ENCODE peak calls at places on chromosome 14, in five cellular contexts. One of them, this sample, is unnamed.

GRCh38 chr14:102775855-102776760 is 1.1 kb upstream of the TRAF3 start:
- ATAC-seq in psoas muscle: peak; percentile 57
- ATAC-seq in lower lobe of right lung: peak; percentile 50
- ATAC-seq in body of pancreas: no peak
- ATAC-seq in esophagus mucosa: peak; percentile 48
- ATAC-seq in this sample: peak; percentile 10

GRCh38 chr14:94946244-94946643 is 176.3 kb upstream of the GSC start:
- ATAC-seq in lower lobe of right lung: no peak
- ATAC-seq in psoas muscle: no peak
- ATAC-seq in esophagus mucosa: no peak
- ATAC-seq in body of pancreas: no peak
- ATAC-seq in this sample: peak; percentile 73

GRCh38 chr14:89184952-89185351 is 232.1 kb downstream of the FOXN3 start:
- ATAC-seq in psoas muscle: peak; percentile 46
- ATAC-seq in lower lobe of right lung: no peak
- ATAC-seq in body of pancreas: no peak
- ATAC-seq in esophagus mucosa: no peak
- ATAC-seq in this sample: no peak

GRCh38 chr14:68786491-68787234 is 6.2 kb downstream of the ZFP36L1 start:
- ATAC-seq in esophagus mucosa: peak; percentile 18
- ATAC-seq in body of pancreas: no peak
- ATAC-seq in lower lobe of right lung: peak; percentile 3
- ATAC-seq in psoas muscle: peak; percentile 24
- ATAC-seq in this sample: no peak

GRCh38 chr14:84969501-84969900 is 560.4 kb upstream of the FLRT2 start:
- ATAC-seq in body of pancreas: no peak
- ATAC-seq in lower lobe of right lung: no peak
- ATAC-seq in esophagus mucosa: no peak
- ATAC-seq in psoas muscle: no peak
- ATAC-seq in this sample: no peak

GRCh38 chr14:50676814-50677516 is 8.9 kb upstream of the SAV1 start:
- ATAC-seq in lower lobe of right lung: no peak
- ATAC-seq in esophagus mucosa: no peak
- ATAC-seq in psoas muscle: no peak
- ATAC-seq in body of pancreas: no peak
- ATAC-seq in this sample: no peak

GRCh38 chr14:90785474-90785873 is 30.8 kb downstream of the TTC7B start:
- ATAC-seq in psoas muscle: no peak
- ATAC-seq in lower lobe of right lung: peak; percentile 81
- ATAC-seq in body of pancreas: no peak
- ATAC-seq in esophagus mucosa: no peak
- ATAC-seq in this sample: no peak

GRCh38 chr14:54673193-54674121 is 106.5 kb downstream of the SAMD4A start:
- ATAC-seq in body of pancreas: no peak
- ATAC-seq in esophagus mucosa: no peak
- ATAC-seq in psoas muscle: peak; percentile 9
- ATAC-seq in lower lobe of right lung: no peak
- ATAC-seq in this sample: no peak

GRCh38 chr14:95418858-95419257 is 97.6 kb downstream of the SYNE3 start:
- ATAC-seq in psoas muscle: peak; percentile 22
- ATAC-seq in lower lobe of right lung: no peak
- ATAC-seq in body of pancreas: no peak
- ATAC-seq in esophagus mucosa: no peak
- ATAC-seq in this sample: no peak

GRCh38 chr14:39366460-39367386 is 65.5 kb downstream of the FBXO33 start:
- ATAC-seq in esophagus mucosa: peak; percentile 42
- ATAC-seq in psoas muscle: peak; percentile 41
- ATAC-seq in lower lobe of right lung: peak; percentile 18
- ATAC-seq in body of pancreas: no peak
- ATAC-seq in this sample: no peak

GRCh38 chr14:105413542-105413886 is 6.1 kb upstream of the MTA1 start:
- ATAC-seq in esophagus mucosa: no peak
- ATAC-seq in body of pancreas: no peak
- ATAC-seq in lower lobe of right lung: no peak
- ATAC-seq in psoas muscle: peak; percentile 29
- ATAC-seq in this sample: no peak

GRCh38 chr14:71196921-71197320 is 289.7 kb downstream of the PCNX1 start:
- ATAC-seq in esophagus mucosa: no peak
- ATAC-seq in body of pancreas: no peak
- ATAC-seq in lower lobe of right lung: no peak
- ATAC-seq in psoas muscle: no peak
- ATAC-seq in this sample: no peak

GRCh38 chr14:35416108-35416750 is 11.7 kb upstream of the NFKBIA start:
- ATAC-seq in lower lobe of right lung: no peak
- ATAC-seq in esophagus mucosa: no peak
- ATAC-seq in body of pancreas: no peak
- ATAC-seq in psoas muscle: no peak
- ATAC-seq in this sample: peak; percentile 77

GRCh38 chr14:71169028-71169427 is 261.8 kb downstream of the PCNX1 start:
- ATAC-seq in body of pancreas: no peak
- ATAC-seq in psoas muscle: no peak
- ATAC-seq in esophagus mucosa: no peak
- ATAC-seq in lower lobe of right lung: no peak
- ATAC-seq in this sample: peak; percentile 81

GRCh38 chr14:101595887-101596721 is 34.8 kb downstream of the DIO3 start:
- ATAC-seq in lower lobe of right lung: no peak
- ATAC-seq in psoas muscle: no peak
- ATAC-seq in esophagus mucosa: no peak
- ATAC-seq in body of pancreas: no peak
- ATAC-seq in this sample: peak; percentile 60

GRCh38 chr14:24058260-24058950 is 6.6 kb downstream of the CARMIL3 start:
- ATAC-seq in lower lobe of right lung: peak; percentile 85
- ATAC-seq in body of pancreas: peak; percentile 92
- ATAC-seq in esophagus mucosa: peak; percentile 66
- ATAC-seq in psoas muscle: peak; percentile 95
- ATAC-seq in this sample: peak; percentile 78

GRCh38 chr14:100330396-100330931 is 7.3 kb downstream of the SLC25A47 start:
- ATAC-seq in body of pancreas: no peak
- ATAC-seq in psoas muscle: no peak
- ATAC-seq in lower lobe of right lung: no peak
- ATAC-seq in esophagus mucosa: no peak
- ATAC-seq in this sample: no peak